ENCODE peak calls at places on chromosomes 2 and 18, in five cellular contexts. One of them, this sample, is unnamed.
A peak's percentile ranks its signal among the peaks of the same experiment; 100 is the strongest.

GRCh38 chr2:136327162-136327852 is 209.4 kb upstream of the CXCR4 start:
- DNase-seq in NCI-H1930: no peak
- DNase-seq in mesothelial cell of epicardium: no peak
- DNase-seq in hippocampal formation: no peak
- DNase-seq in lower lobe of right lung: no peak
- DNase-seq in this sample: no peak

GRCh38 chr18:33696332-33697162 is 118.5 kb downstream of the ASXL3 start:
- DNase-seq in NCI-H1930: no peak
- DNase-seq in mesothelial cell of epicardium: no peak
- DNase-seq in hippocampal formation: no peak
- DNase-seq in lower lobe of right lung: no peak
- DNase-seq in this sample: no peak

GRCh38 chr18:24346254-24346653 is 51.4 kb downstream of the OSBPL1A start:
- DNase-seq in NCI-H1930: no peak
- DNase-seq in mesothelial cell of epicardium: no peak
- DNase-seq in lower lobe of right lung: no peak
- DNase-seq in hippocampal formation: no peak
- DNase-seq in this sample: no peak

GRCh38 chr2:9407363-9407811 is 15.9 kb downstream of the ITGB1BP1 start:
- DNase-seq in mesothelial cell of epicardium: no peak
- DNase-seq in hippocampal formation: no peak
- DNase-seq in lower lobe of right lung: no peak
- DNase-seq in NCI-H1930: no peak
- DNase-seq in this sample: no peak

GRCh38 chr2:191148766-191149165 is 2.0 kb downstream of the STAT4 start:
- DNase-seq in NCI-H1930: no peak
- DNase-seq in hippocampal formation: no peak
- DNase-seq in lower lobe of right lung: no peak
- DNase-seq in mesothelial cell of epicardium: no peak
- DNase-seq in this sample: no peak

GRCh38 chr18:36660311-36660710 is 168.5 kb downstream of the TPGS2 start:
- DNase-seq in hippocampal formation: no peak
- DNase-seq in NCI-H1930: no peak
- DNase-seq in lower lobe of right lung: no peak
- DNase-seq in mesothelial cell of epicardium: no peak
- DNase-seq in this sample: no peak

GRCh38 chr18:3306391-3306790 is 44.5 kb downstream of the MYL12B start:
- DNase-seq in hippocampal formation: no peak
- DNase-seq in lower lobe of right lung: no peak
- DNase-seq in mesothelial cell of epicardium: no peak
- DNase-seq in NCI-H1930: no peak
- DNase-seq in this sample: no peak

GRCh38 chr18:48342588-48342987 is 66.6 kb downstream of the ZBTB7C start:
- DNase-seq in NCI-H1930: no peak
- DNase-seq in lower lobe of right lung: no peak
- DNase-seq in hippocampal formation: no peak
- DNase-seq in mesothelial cell of epicardium: no peak
- DNase-seq in this sample: no peak

GRCh38 chr2:179239194-179239593 is 25.4 kb downstream of the SESTD1 start:
- DNase-seq in NCI-H1930: no peak
- DNase-seq in hippocampal formation: no peak
- DNase-seq in lower lobe of right lung: no peak
- DNase-seq in mesothelial cell of epicardium: no peak
- DNase-seq in this sample: no peak

GRCh38 chr18:79974025-79974424 is 9.6 kb downstream of the HSBP1L1 start:
- DNase-seq in mesothelial cell of epicardium: no peak
- DNase-seq in hippocampal formation: no peak
- DNase-seq in lower lobe of right lung: no peak
- DNase-seq in NCI-H1930: no peak
- DNase-seq in this sample: no peak

GRCh38 chr2:39325966-39326365 is 82.2 kb upstream of the CDKL4 start:
- DNase-seq in NCI-H1930: no peak
- DNase-seq in lower lobe of right lung: no peak
- DNase-seq in hippocampal formation: no peak
- DNase-seq in mesothelial cell of epicardium: no peak
- DNase-seq in this sample: no peak

GRCh38 chr2:84970266-84970955 is 550 bp upstream of the KCMF1 start:
- DNase-seq in lower lobe of right lung: peak; percentile 85
- DNase-seq in hippocampal formation: peak; percentile 67
- DNase-seq in NCI-H1930: peak; percentile 82
- DNase-seq in mesothelial cell of epicardium: peak; percentile 37
- DNase-seq in this sample: peak; percentile 88

GRCh38 chr18:12011199-12011961 is 30.1 kb downstream of the IMPA2 start:
- DNase-seq in mesothelial cell of epicardium: no peak
- DNase-seq in hippocampal formation: no peak
- DNase-seq in lower lobe of right lung: peak; percentile 29
- DNase-seq in NCI-H1930: no peak
- DNase-seq in this sample: no peak

GRCh38 chr2:226123307-226123706 is 676.3 kb downstream of the IRS1 start:
- DNase-seq in lower lobe of right lung: no peak
- DNase-seq in mesothelial cell of epicardium: no peak
- DNase-seq in NCI-H1930: no peak
- DNase-seq in hippocampal formation: no peak
- DNase-seq in this sample: no peak

GRCh38 chr2:15953143-15953630 is 12.8 kb downstream of the MYCN start:
- DNase-seq in mesothelial cell of epicardium: no peak
- DNase-seq in NCI-H1930: no peak
- DNase-seq in hippocampal formation: no peak
- DNase-seq in lower lobe of right lung: no peak
- DNase-seq in this sample: no peak

GRCh38 chr18:10169064-10169562 is 255.3 kb downstream of the VAPA start:
- DNase-seq in mesothelial cell of epicardium: no peak
- DNase-seq in hippocampal formation: no peak
- DNase-seq in lower lobe of right lung: no peak
- DNase-seq in NCI-H1930: no peak
- DNase-seq in this sample: no peak

GRCh38 chr2:74566423-74567085 is 12.0 kb downstream of the DOK1 start:
- DNase-seq in lower lobe of right lung: no peak
- DNase-seq in NCI-H1930: no peak
- DNase-seq in mesothelial cell of epicardium: no peak
- DNase-seq in hippocampal formation: no peak
- DNase-seq in this sample: no peak

GRCh38 chr2:69917854-69918253 is 2.9 kb downstream of the MXD1 start:
- DNase-seq in lower lobe of right lung: no peak
- DNase-seq in mesothelial cell of epicardium: no peak
- DNase-seq in hippocampal formation: no peak
- DNase-seq in NCI-H1930: no peak
- DNase-seq in this sample: no peak

GRCh38 chr2:108917078-108917440 is 72.0 kb downstream of the EDAR start:
- DNase-seq in lower lobe of right lung: no peak
- DNase-seq in NCI-H1930: no peak
- DNase-seq in mesothelial cell of epicardium: no peak
- DNase-seq in hippocampal formation: peak; percentile 32
- DNase-seq in this sample: no peak

GRCh38 chr2:171723724-171724683 is 36.7 kb downstream of the DYNC1I2 start:
- DNase-seq in NCI-H1930: peak; percentile 91
- DNase-seq in hippocampal formation: peak; percentile 55
- DNase-seq in lower lobe of right lung: no peak
- DNase-seq in mesothelial cell of epicardium: no peak
- DNase-seq in this sample: no peak

GRCh38 chr2:149219853-149220252 is 110.5 kb upstream of the LYPD6 start:
- DNase-seq in NCI-H1930: no peak
- DNase-seq in mesothelial cell of epicardium: no peak
- DNase-seq in hippocampal formation: no peak
- DNase-seq in lower lobe of right lung: no peak
- DNase-seq in this sample: no peak

GRCh38 chr18:21684731-21685130 is 19.8 kb downstream of the ABHD3 start:
- DNase-seq in mesothelial cell of epicardium: no peak
- DNase-seq in hippocampal formation: no peak
- DNase-seq in NCI-H1930: no peak
- DNase-seq in lower lobe of right lung: no peak
- DNase-seq in this sample: no peak

GRCh38 chr2:177171418-177171865 is 41.2 kb upstream of the HNRNPA3 start:
- DNase-seq in mesothelial cell of epicardium: no peak
- DNase-seq in NCI-H1930: no peak
- DNase-seq in hippocampal formation: no peak
- DNase-seq in lower lobe of right lung: no peak
- DNase-seq in this sample: no peak

This sample was measured in posterior cingulate gyrus.